ENCODE peak calls at places on chromosomes 16 and 17, in eight cellular contexts. D is kidney epithelial cell; Y is iris pigment epithelial cell; W is activated T-cell treated with anti-CD3 and anti-CD28 coated beads, Interleukin-2, amount 50 U/mL, for 24 hours; F is activated CD8-positive, alpha-beta memory T cell treated with anti-CD3 and anti-CD28 coated beads for 48 hours; J is GM13977; S is activated CD4-positive, alpha-beta T cell treated with anti-CD3 and anti-CD28 coated beads, Interleukin-2, amount 50 U/mL, for 24 hours; M is CD4-positive, alpha-beta memory T cell. C is an unnamed sample.

GRCh38 chr17:34276826-34277225 is 6.8 kb downstream of the CCL7 start:
- DNase-seq in M (no peak), D (no peak), Y (no peak), J (no peak), W (no peak), F (no peak), S (no peak), C (no peak)

GRCh38 chr17:37779554-37779953 is 34.7 kb upstream of the HNF1B start:
- DNase-seq in J (no peak), S (no peak), M (no peak), D (no peak), Y (peak; percentile 52), F (no peak), W (no peak), C (no peak)

GRCh38 chr17:67441052-67441738 is 64.1 kb downstream of the PITPNC1 start:
- DNase-seq in S (peak; percentile 67), D (no peak), W (peak; percentile 71), J (no peak), F (peak; percentile 20), M (peak; percentile 97), Y (peak; percentile 66), C (peak; percentile 81)

GRCh38 chr17:12620200-12620720 is 45.4 kb upstream of the MYOCD start:
- DNase-seq in J (no peak), F (no peak), D (no peak), M (no peak), S (no peak), W (no peak), Y (peak; percentile 89), C (no peak)

GRCh38 chr17:50781167-50781566 is 13.8 kb upstream of the ANKRD40CL start:
- DNase-seq in M (no peak), D (no peak), J (no peak), F (no peak), S (no peak), W (peak; percentile 32), Y (no peak), C (no peak)

GRCh38 chr17:17783121-17783824 is 53.5 kb downstream of the SREBF1 start:
- DNase-seq in S (no peak), D (no peak), M (peak; percentile 71), Y (peak; percentile 49), J (peak; percentile 84), F (peak; percentile 20), W (peak; percentile 66), C (no peak)

GRCh38 chr17:44672479-44673093 is 16.3 kb downstream of the MEIOC start:
- DNase-seq in Y (peak; percentile 34), F (no peak), W (no peak), J (no peak), D (no peak), M (no peak), S (no peak), C (peak; percentile 60)

GRCh38 chr16:57187508-57187854 is 1.4 kb downstream of the RSPRY1 start:
- DNase-seq in S (no peak), D (no peak), J (peak; percentile 67), M (no peak), Y (no peak), F (no peak), W (no peak), C (peak; percentile 11)

GRCh38 chr16:51508813-51509212 is 357.7 kb upstream of the SALL1 start:
- DNase-seq in Y (peak; percentile 24), J (no peak), W (no peak), F (no peak), D (no peak), M (no peak), S (no peak), C (no peak)

GRCh38 chr16:27314161-27314723 is 468 bp downstream of the IL4R start:
- DNase-seq in Y (peak; percentile 96), D (peak; percentile 61), J (peak; percentile 65), S (peak; percentile 49), M (peak; percentile 83), W (peak; percentile 70), F (peak; percentile 52), C (peak; percentile 68)

GRCh38 chr17:4786111-4786491 is at the start of gene VMO1:
- DNase-seq in S (no peak), J (no peak), D (no peak), M (no peak), F (no peak), W (peak; percentile 37), Y (peak; percentile 67), C (no peak)

GRCh38 chr17:66730497-66730923 is 104.4 kb upstream of the CACNG5 start:
- DNase-seq in S (no peak), M (no peak), J (no peak), D (no peak), F (no peak), Y (no peak), W (no peak), C (no peak)

GRCh38 chr17:64171041-64171440 is 41.1 kb upstream of the ERN1 start:
- DNase-seq in M (no peak), F (no peak), S (no peak), W (no peak), J (no peak), D (no peak), Y (no peak), C (peak; percentile 16)

GRCh38 chr16:23365602-23366240 is 63.6 kb downstream of the SCNN1B start:
- DNase-seq in J (no peak), F (no peak), W (no peak), D (no peak), Y (no peak), S (no peak), M (no peak), C (no peak)

GRCh38 chr16:21554795-21555585 is 44.4 kb upstream of the METTL9 start:
- DNase-seq in J (peak; percentile 92), F (peak; percentile 86), Y (peak; percentile 67), D (peak; percentile 23), M (peak; percentile 84), W (peak; percentile 98), S (peak; percentile 94), C (peak; percentile 74)

GRCh38 chr16:69725480-69726312 is 664 bp downstream of the NQO1 start:
- DNase-seq in J (no peak), W (no peak), F (no peak), Y (no peak), M (no peak), D (no peak), S (no peak), C (no peak)

GRCh38 chr17:78355045-78355641 is 4.7 kb downstream of the SOCS3 start:
- DNase-seq in J (peak; percentile 65), D (no peak), W (no peak), M (peak; percentile 81), S (no peak), F (no peak), Y (no peak), C (no peak)

GRCh38 chr17:62870581-62870964 is 62.5 kb upstream of the MARCHF10 start:
- DNase-seq in F (no peak), W (no peak), M (no peak), S (no peak), J (no peak), Y (no peak), D (no peak), C (no peak)

GRCh38 chr16:19086322-19087199 is 19.1 kb downstream of the COQ7 start:
- DNase-seq in J (peak; percentile 83), D (no peak), Y (peak; percentile 91), S (peak; percentile 66), W (peak; percentile 89), M (peak; percentile 54), F (peak; percentile 63), C (peak; percentile 91)

GRCh38 chr17:57898487-57899311 is 48.9 kb upstream of the MRPS23 start:
- DNase-seq in D (no peak), J (no peak), M (no peak), W (no peak), F (no peak), Y (peak; percentile 59), S (no peak), C (no peak)

GRCh38 chr16:85356157-85356556 is 243.9 kb upstream of the CIBAR2 start:
- DNase-seq in M (no peak), F (no peak), D (no peak), S (no peak), Y (no peak), W (no peak), J (no peak), C (no peak)

GRCh38 chr16:185691-186090 is 5.4 kb downstream of the HBQ1 start:
- DNase-seq in F (no peak), D (no peak), Y (no peak), S (no peak), M (no peak), W (no peak), J (no peak), C (no peak)

GRCh38 chr16:75491876-75492275 is 3.4 kb downstream of the CHST6 start:
- DNase-seq in W (no peak), Y (no peak), S (no peak), D (no peak), M (no peak), J (peak; percentile 21), F (no peak), C (peak; percentile 57)

GRCh38 chr17:82095777-82096708 is 2.0 kb downstream of the FASN start:
- DNase-seq in M (peak; percentile 32), J (no peak), D (no peak), S (no peak), F (no peak), W (no peak), Y (no peak), C (no peak)

GRCh38 chr17:66276328-66276937 is 26.0 kb upstream of the PRKCA start:
- DNase-seq in S (no peak), F (no peak), W (no peak), J (no peak), M (no peak), Y (peak; percentile 56), D (no peak), C (peak; percentile 58)

GRCh38 chr16:9049241-9049640 is 42.2 kb upstream of the HAPSTR1 start:
- DNase-seq in D (no peak), M (no peak), J (no peak), S (no peak), Y (peak; percentile 93), W (no peak), F (no peak), C (no peak)

GRCh38 chr16:2774161-2774891 is 2.8 kb downstream of the ELOB start:
- DNase-seq in D (no peak), W (no peak), J (no peak), Y (no peak), M (peak; percentile 29), S (no peak), F (no peak), C (no peak)

GRCh38 chr16:13680021-13680672 is 239.8 kb upstream of the ERCC4 start:
- DNase-seq in M (no peak), Y (no peak), J (no peak), D (no peak), S (no peak), F (no peak), W (no peak), C (peak; percentile 14)

GRCh38 chr17:42087736-42088705 is 10.3 kb downstream of the ZNF385C start:
- DNase-seq in J (no peak), Y (no peak), W (no peak), M (no peak), F (no peak), D (no peak), S (no peak), C (no peak)

GRCh38 chr17:72945468-72945867 is 147.0 kb downstream of the SLC39A11 start:
- DNase-seq in Y (no peak), J (no peak), S (no peak), W (no peak), M (no peak), D (no peak), F (no peak), C (no peak)

GRCh38 chr16:62853887-62854286 is 817.6 kb upstream of the CDH8 start:
- DNase-seq in J (no peak), D (no peak), Y (no peak), M (no peak), S (no peak), F (no peak), W (no peak), C (no peak)

GRCh38 chr16:70258946-70259345 is 7.2 kb upstream of the EXOSC6 start:
- DNase-seq in W (peak; percentile 1), M (no peak), Y (no peak), S (no peak), J (no peak), D (no peak), F (no peak), C (no peak)

GRCh38 chr17:51059781-51060180 is 60.9 kb downstream of the SPAG9 start:
- DNase-seq in Y (peak; percentile 67), W (no peak), D (no peak), S (no peak), J (no peak), F (no peak), M (no peak), C (no peak)

GRCh38 chr17:19248149-19248922 is 11.2 kb downstream of the EPN2 start:
- DNase-seq in M (no peak), Y (no peak), D (no peak), W (no peak), F (no peak), J (no peak), S (no peak), C (no peak)